ENCODE peak calls at places on chromosomes 12 and 14, in eight cellular contexts. R is progenitor cell of endocrine pancreas, I is heart right ventricle, E is left ventricle myocardium inferior, Y is upper lobe of right lung, S is ovary, L is brain microvascular endothelial cell, P is kidney. G is an unnamed sample.

GRCh38 chr12:120361506-120362208 is 7.3 kb downstream of the MSI1 start:
- DNase-seq in R (peak), I (peak), E (peak), Y (no peak), S (peak), L (peak), P (peak), G (no peak)

GRCh38 chr12:113980537-113981337 is 14.6 kb upstream of the RBM19 start:
- DNase-seq in R (peak), I (no peak), E (no peak), Y (no peak), S (no peak), L (peak), P (no peak), G (no peak)

GRCh38 chr12:111386891-111387290 is 18.0 kb upstream of the PHETA1 start:
- DNase-seq in R (no peak), I (peak), E (no peak), Y (no peak), S (no peak), L (peak), P (no peak), G (no peak)

GRCh38 chr12:19273482-19274330 is 144.2 kb downstream of the PLEKHA5 start:
- DNase-seq in R (no peak), I (peak), E (peak), Y (no peak), S (peak), L (peak), P (peak), G (no peak)

GRCh38 chr14:61678966-61679365 is 16.3 kb upstream of the HIF1A start:
- DNase-seq in R (no peak), I (no peak), E (no peak), Y (no peak), S (no peak), L (no peak), P (no peak), G (no peak)

GRCh38 chr14:106141242-106142220 is 615.1 kb downstream of the TMEM121 start:
- DNase-seq in R (no peak), I (no peak), E (no peak), Y (no peak), S (no peak), L (no peak), P (no peak), G (no peak)

GRCh38 chr12:83818888-83819287 is 1093.7 kb downstream of the SLC6A15 start:
- DNase-seq in R (no peak), I (no peak), E (no peak), Y (no peak), S (peak), L (peak), P (peak), G (no peak)

GRCh38 chr12:28799337-28799736 is 349.7 kb upstream of the FAR2 start:
- DNase-seq in R (no peak), I (no peak), E (no peak), Y (no peak), S (no peak), L (no peak), P (no peak), G (no peak)

GRCh38 chr12:71014180-71014785 is 93.7 kb upstream of the PTPRR start:
- DNase-seq in R (no peak), I (no peak), E (no peak), Y (no peak), S (no peak), L (no peak), P (no peak), G (no peak)

GRCh38 chr12:59075141-59075540 is 154.8 kb upstream of the LRIG3 start:
- DNase-seq in R (no peak), I (no peak), E (no peak), Y (no peak), S (no peak), L (no peak), P (no peak), G (no peak)

GRCh38 chr12:52011602-52012214 is 5.0 kb downstream of the TAMALIN start:
- DNase-seq in R (no peak), I (no peak), E (no peak), Y (no peak), S (no peak), L (no peak), P (no peak), G (no peak)

GRCh38 chr14:59190372-59190771 is 1.9 kb downstream of the DAAM1 start:
- DNase-seq in R (no peak), I (no peak), E (no peak), Y (no peak), S (no peak), L (no peak), P (no peak), G (no peak)

GRCh38 chr12:121287267-121287954 is 9.1 kb downstream of the CAMKK2 start:
- DNase-seq in R (no peak), I (no peak), E (no peak), Y (no peak), S (no peak), L (peak), P (peak), G (no peak)

GRCh38 chr12:67208326-67209067 is 60.7 kb upstream of the CAND1 start:
- DNase-seq in R (no peak), I (no peak), E (peak), Y (no peak), S (no peak), L (no peak), P (no peak), G (no peak)

GRCh38 chr14:98792171-98792570 is 479.8 kb downstream of the BCL11B start:
- DNase-seq in R (no peak), I (no peak), E (no peak), Y (no peak), S (no peak), L (no peak), P (no peak), G (no peak)

GRCh38 chr14:68661226-68662225 is 131.3 kb downstream of the ZFP36L1 start:
- DNase-seq in R (no peak), I (no peak), E (no peak), Y (peak), S (peak), L (no peak), P (no peak), G (no peak)
- TF ChIP-seq CTCF in R (no peak), I (no peak), E (no peak), Y (no peak), S (no peak), L (no peak), P (no peak), G (no peak)

GRCh38 chr12:15322164-15323054 is at the start of gene PTPRO:
- DNase-seq in R (peak), I (no peak), E (no peak), Y (peak), S (no peak), L (no peak), P (peak), G (no peak)
- TF ChIP-seq CTCF in R (peak), I (no peak), E (no peak), Y (no peak), S (no peak), L (no peak), P (no peak), G (peak)

GRCh38 chr12:13661005-13661887 is 320.2 kb downstream of the GRIN2B start:
- DNase-seq in R (peak), I (peak), E (no peak), Y (no peak), S (peak), L (peak), P (peak), G (no peak)
- TF ChIP-seq CTCF in R (peak), I (peak), E (peak), Y (peak), S (no peak), L (peak), P (peak), G (peak)

DNA sequence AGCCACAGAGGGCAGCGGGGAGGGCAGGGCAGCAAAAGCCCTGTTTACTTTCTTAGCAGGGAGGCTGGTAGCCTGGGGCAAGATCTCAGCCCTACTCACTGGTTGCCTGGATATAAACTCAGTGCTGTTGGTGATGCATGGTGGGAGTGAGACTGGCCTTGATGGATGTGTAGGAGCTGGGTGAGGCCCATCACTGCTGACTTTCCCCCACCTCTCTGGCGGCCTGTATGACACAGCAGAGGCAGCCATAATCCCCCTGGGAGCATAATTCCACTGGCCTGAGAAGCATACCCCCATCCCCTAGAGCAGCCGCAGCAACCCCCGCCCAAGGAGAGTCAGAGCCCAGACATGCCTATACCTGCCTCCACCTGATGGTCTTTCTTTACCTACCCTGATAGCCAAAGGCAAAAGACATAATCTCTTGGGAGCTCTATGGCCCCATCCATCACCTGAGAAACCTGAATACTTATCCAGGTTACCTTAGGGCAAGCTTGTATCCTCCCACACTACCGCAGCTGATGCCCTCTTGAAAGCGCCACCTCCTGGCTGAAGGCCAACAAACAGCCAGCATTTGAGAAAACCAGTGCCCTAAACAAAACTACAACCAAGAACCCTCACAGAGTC is 59.3 kb downstream of the DNAI7 start:
- DNase-seq in R (no peak), I (no peak), E (no peak), Y (no peak), S (no peak), L (no peak), P (no peak), G (no peak)
- TF ChIP-seq CTCF in R (no peak), I (no peak), E (no peak), Y (no peak), S (no peak), L (no peak), P (no peak), G (no peak)

DNA sequence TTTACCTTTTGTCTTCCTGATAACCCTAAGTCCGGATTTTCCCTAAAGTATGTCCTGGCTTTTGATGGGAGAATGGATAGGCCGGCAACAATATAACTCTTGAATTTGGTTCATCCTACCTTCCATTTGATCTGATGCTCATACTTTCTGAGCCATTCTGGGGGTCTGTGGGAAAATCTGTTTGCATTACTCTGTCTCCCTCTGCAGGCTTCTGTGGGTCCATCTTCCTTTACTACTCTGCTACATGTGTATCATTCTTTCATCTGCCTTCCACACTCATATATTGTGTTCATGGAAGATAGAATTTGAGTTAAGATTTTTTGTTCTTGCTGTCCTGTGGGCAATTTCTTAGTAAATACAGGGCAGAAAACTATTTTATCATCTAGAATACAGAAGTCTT is 101.5 kb downstream of the NAV3 start:
- DNase-seq in R (no peak), I (no peak), E (no peak), Y (no peak), S (no peak), L (no peak), P (no peak), G (no peak)
- TF ChIP-seq CTCF in R (no peak), I (no peak), E (no peak), Y (no peak), S (no peak), L (peak), P (no peak), G (peak)

GRCh38 chr12:130031571-130032189 is 127.9 kb upstream of the TMEM132D start:
- DNase-seq in R (peak), I (peak), E (peak), Y (no peak), S (no peak), L (peak), P (no peak), G (no peak)
- TF ChIP-seq CTCF in R (peak), I (peak), E (peak), Y (peak), S (no peak), L (peak), P (peak), G (peak)